ENCODE peak calls at places on chromosomes 5 and 9, in seven cellular contexts. J, D, R, P, I, N and F are unnamed samples.

GRCh38 chr9:133117271-133118178 is 3.5 kb downstream of the RALGDS start:
- DNase-seq in J (peak), D (peak), R (peak), P (no peak), I (peak), N (no peak), F (no peak)

GRCh38 chr9:134671341-134672113 is 29.9 kb downstream of the COL5A1 start:
- DNase-seq in J (peak), D (peak), R (no peak), P (no peak), I (no peak), N (no peak), F (no peak)

GRCh38 chr5:92364986-92365550 is 982.0 kb upstream of the ARRDC3 start:
- DNase-seq in J (no peak), D (no peak), R (no peak), P (no peak), I (no peak), N (no peak), F (no peak)

GRCh38 chr9:21153688-21154608 is 12.3 kb upstream of the IFNW1 start:
- DNase-seq in J (no peak), D (no peak), R (no peak), P (no peak), I (no peak), N (peak), F (peak)

GRCh38 chr9:82196658-82197057 is 208.1 kb downstream of the SPATA31D1 start:
- DNase-seq in J (no peak), D (no peak), R (no peak), P (no peak), I (no peak), N (no peak), F (no peak)

GRCh38 chr5:58236498-58236897 is 223.4 kb downstream of the PLK2 start:
- DNase-seq in J (no peak), D (no peak), R (no peak), P (no peak), I (no peak), N (no peak), F (no peak)

GRCh38 chr5:89878140-89878570 is 531.4 kb downstream of the CETN3 start:
- DNase-seq in J (no peak), D (no peak), R (no peak), P (peak), I (no peak), N (peak), F (peak)

GRCh38 chr5:24363789-24364534 is 280.8 kb downstream of the CDH10 start:
- DNase-seq in J (no peak), D (no peak), R (no peak), P (no peak), I (no peak), N (no peak), F (no peak)

GRCh38 chr9:125126019-125126746 is 17.1 kb downstream of the SCAI start:
- DNase-seq in J (peak), D (peak), R (peak), P (no peak), I (peak), N (peak), F (peak)
- TF ChIP-seq POLR2A in J (no peak), D (no peak), R (no peak), P (no peak), I (no peak), N (no peak), F (peak)

DNA sequence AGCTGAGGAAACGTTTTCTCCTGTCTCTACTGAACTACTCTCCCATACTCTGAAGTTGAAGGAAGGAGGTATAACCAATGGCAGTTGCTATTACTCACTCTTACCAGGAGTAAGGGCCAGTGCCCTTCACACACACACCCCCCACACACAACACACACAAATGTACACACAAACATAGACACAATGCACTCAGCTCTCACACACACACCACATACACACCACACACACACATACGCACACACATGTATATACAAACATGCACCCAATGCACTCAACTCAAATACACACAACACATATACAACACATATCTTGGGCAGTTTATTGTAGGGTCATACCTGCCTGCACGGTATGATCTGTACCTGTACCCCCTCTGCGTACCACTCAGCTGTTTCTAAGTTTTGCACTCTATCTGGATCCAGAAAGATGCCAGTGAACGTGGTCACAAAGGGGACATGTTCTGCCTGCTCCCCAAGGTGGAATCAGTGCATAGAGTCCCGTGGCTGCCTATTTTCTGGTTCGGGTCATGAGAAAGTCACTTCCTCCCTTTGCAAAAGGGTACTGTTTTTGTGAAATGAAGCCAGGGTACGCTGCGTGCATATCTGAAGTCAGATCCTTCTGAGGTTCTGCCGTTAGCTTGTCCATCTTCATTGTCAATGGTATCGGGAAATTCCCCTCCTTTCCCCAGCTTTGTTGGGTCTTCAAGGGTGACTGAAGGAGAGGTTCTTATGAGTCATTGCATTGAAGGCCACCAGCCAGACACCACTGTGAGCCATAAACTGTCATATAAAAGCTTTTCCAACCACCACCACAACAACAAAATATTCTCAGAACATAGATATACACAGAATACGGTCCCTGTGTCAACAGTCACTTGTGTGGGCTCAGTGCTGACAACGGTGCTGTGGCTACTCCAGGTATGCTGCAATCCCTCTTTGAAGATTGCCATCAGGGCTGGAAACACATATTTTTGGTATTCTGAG is 131.9 kb downstream of the UGCG start:
- DNase-seq in J (no peak), D (no peak), R (no peak), P (no peak), I (no peak), N (no peak), F (no peak)
- TF ChIP-seq POLR2A in J (no peak), D (no peak), R (no peak), P (no peak), I (no peak), N (no peak), F (no peak)

DNA sequence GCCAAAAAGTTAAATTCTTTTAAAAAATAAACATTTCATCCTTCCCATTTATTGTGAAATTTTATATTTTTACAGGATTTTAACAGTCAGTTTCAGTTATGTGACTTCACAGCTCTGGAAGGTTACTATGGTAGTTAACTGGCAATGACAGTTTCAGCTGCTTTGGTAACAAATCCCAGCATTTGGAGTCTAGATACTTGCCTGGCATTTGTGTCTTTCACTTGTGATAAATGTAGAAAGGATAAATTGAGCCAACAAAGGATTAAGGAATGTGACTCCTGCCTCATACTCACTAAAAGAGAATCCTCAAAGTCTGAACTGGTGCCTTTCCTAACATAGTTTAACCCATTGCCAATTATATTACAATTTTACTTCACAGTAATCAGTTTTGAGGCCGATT is 315.5 kb downstream of the FER start:
- DNase-seq in J (no peak), D (no peak), R (no peak), P (no peak), I (no peak), N (no peak), F (no peak)
- TF ChIP-seq POLR2A in J (no peak), D (no peak), R (no peak), P (no peak), I (no peak), N (no peak), F (no peak)

GRCh38 chr5:69167488-69167845 is 517 bp downstream of the CCNB1 start:
- DNase-seq in J (no peak), D (no peak), R (no peak), P (no peak), I (no peak), N (peak), F (no peak)
- TF ChIP-seq POLR2A in J (no peak), D (no peak), R (no peak), P (no peak), I (no peak), N (no peak), F (no peak)

GRCh38 chr5:146199216-146199815 is 4.1 kb upstream of the RBM27 start:
- DNase-seq in J (no peak), D (no peak), R (no peak), P (no peak), I (no peak), N (no peak), F (no peak)

GRCh38 chr5:146205499-146206202 is 2.2 kb downstream of the RBM27 start:
- DNase-seq in J (no peak), D (no peak), R (no peak), P (no peak), I (no peak), N (no peak), F (no peak)

GRCh38 chr5:146203872-146204192 is 427 bp downstream of the RBM27 start:
- DNase-seq in J (no peak), D (no peak), R (no peak), P (no peak), I (no peak), N (no peak), F (no peak)

GRCh38 chr5:146206257-146206656 is 2.9 kb downstream of the RBM27 start:
- DNase-seq in J (no peak), D (no peak), R (no peak), P (no peak), I (no peak), N (no peak), F (no peak)

DNA sequence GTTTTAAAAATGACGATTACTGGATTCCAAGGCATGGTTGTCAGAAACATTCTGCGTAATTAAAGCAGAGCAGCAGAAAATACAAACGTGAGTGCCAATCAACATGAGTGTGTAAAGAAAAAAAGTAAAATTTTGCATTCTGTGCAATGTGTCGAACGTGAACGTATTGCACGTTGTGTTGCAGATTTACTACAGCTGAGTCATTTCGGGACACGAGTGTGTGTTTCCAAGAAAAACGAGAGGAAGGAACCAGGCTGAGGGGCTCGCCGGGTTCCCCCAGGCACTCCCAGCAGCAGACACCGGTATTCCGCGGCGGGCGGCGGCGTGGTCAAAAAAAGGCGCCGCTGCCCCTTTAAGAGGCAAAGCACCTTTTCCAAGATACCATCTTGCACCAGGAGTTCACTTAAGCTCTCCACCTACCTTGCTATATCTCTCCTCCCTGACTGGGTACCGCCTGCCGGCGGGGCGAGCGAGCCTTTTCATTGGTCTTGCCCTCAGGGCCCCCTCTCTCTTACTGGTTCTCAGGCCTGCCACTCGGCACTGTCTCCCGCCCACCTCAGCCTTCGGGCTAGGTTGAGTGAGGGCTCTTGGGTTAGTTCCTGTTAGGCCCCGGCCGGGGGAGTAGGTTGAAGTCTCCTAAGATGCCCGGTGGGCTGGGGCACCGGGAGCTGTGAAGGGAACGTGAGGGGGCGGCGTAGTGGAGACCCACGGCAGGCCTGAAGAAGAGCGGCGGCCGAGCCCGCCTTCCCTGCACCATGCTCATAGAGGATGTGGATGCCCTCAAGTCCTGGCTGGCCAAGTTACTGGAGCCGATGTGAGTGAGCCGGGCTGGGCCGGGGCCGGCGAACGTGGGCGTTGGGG is at the start of gene RBM27:
- DNase-seq in J (peak), D (peak), R (peak), P (peak), I (peak), N (peak), F (peak)
- TF ChIP-seq POLR2A in J (peak), D (no peak), R (peak), P (peak), I (peak), N (peak), F (peak)

DNA sequence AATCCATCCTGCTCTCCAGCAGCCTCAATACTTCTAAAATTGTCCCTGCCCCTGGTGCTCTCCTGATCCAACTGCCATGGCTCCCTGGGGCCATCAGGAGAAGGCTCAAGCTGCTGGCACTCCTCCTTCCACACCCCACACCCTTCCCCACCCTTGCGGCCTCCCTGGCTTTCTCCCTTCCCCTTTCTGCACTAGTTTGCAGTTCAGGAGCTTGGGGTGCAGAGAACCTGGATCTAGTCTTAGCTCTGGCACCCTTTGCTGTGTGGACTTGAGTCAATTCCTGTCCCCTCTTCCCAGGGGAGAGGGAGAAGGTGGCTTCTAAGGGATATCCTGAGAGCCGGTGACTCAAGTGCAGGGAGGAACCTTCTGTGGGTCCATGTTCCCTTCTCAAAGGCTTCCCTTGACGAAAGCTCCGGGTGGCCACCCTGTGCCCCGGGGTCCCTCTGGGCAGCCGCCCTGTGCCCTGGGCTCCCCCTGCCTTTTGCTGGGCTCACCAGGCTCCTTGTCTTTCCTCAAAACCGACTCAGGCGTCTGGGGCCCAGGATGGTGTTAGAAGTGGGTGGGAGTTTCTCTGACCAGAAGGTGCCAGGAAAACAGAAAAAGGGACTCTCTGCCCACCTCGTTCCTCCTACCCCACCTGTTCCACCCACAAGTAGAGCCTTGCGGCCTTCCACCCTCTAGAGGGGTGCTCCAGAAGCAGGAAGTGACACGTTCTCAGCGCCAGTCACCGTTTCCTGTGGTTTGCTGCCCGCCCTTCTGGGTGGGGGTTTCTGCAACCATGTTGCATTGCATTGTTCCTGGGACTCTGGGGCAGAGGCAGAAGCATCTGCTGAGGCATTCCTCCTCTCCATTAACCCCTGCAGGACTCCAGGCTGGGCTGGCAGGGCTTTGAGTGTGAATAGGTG is 15.0 kb downstream of the GLIPR2 start:
- DNase-seq in J (no peak), D (peak), R (no peak), P (no peak), I (peak), N (peak), F (no peak)
- TF ChIP-seq POLR2A in J (no peak), D (no peak), R (peak), P (no peak), I (no peak), N (no peak), F (no peak)